ENCODE peak calls at places on chromosomes 16 and 17, in seven cellular contexts. One of them, this sample, is unnamed.
A peak's percentile ranks its signal among the peaks of the same experiment; 100 is the strongest.

GRCh38 chr17:40111221-40112128 is 10.3 kb upstream of the MSL1 start:
- DNase-seq in sigmoid colon: peak; percentile 99
- DNase-seq in upper lobe of right lung: peak; percentile 85
- DNase-seq in transverse colon: peak; percentile 91
- DNase-seq in HepG2: peak; percentile 95
- DNase-seq in cardiac fibroblast: peak; percentile 96
- DNase-seq in fibroblast of mammary gland: peak; percentile 99
- DNase-seq in this sample: no peak

GRCh38 chr17:83203073-83203471 is 123.7 kb downstream of the METRNL start:
- DNase-seq in sigmoid colon: peak; percentile 88
- DNase-seq in upper lobe of right lung: peak; percentile 81
- DNase-seq in transverse colon: peak; percentile 38
- DNase-seq in HepG2: peak; percentile 72
- DNase-seq in cardiac fibroblast: peak; percentile 98
- DNase-seq in fibroblast of mammary gland: peak; percentile 99
- DNase-seq in this sample: no peak

GRCh38 chr17:7389924-7390910 is 4.1 kb downstream of the PLSCR3 start:
- DNase-seq in sigmoid colon: no peak
- DNase-seq in upper lobe of right lung: no peak
- DNase-seq in transverse colon: no peak
- DNase-seq in HepG2: no peak
- DNase-seq in cardiac fibroblast: no peak
- DNase-seq in fibroblast of mammary gland: no peak
- DNase-seq in this sample: no peak

GRCh38 chr16:86444274-86445060 is 65.9 kb upstream of the FOXF1 start:
- DNase-seq in sigmoid colon: no peak
- DNase-seq in upper lobe of right lung: no peak
- DNase-seq in transverse colon: no peak
- DNase-seq in HepG2: no peak
- DNase-seq in cardiac fibroblast: no peak
- DNase-seq in fibroblast of mammary gland: no peak
- DNase-seq in this sample: no peak

GRCh38 chr17:20981046-20981920 is 61.5 kb downstream of the USP22 start:
- DNase-seq in sigmoid colon: no peak
- DNase-seq in upper lobe of right lung: no peak
- DNase-seq in transverse colon: no peak
- DNase-seq in HepG2: no peak
- DNase-seq in cardiac fibroblast: no peak
- DNase-seq in fibroblast of mammary gland: no peak
- DNase-seq in this sample: no peak

GRCh38 chr17:3729881-3730280 is 6.2 kb downstream of the HASPIN start:
- DNase-seq in sigmoid colon: no peak
- DNase-seq in upper lobe of right lung: no peak
- DNase-seq in transverse colon: no peak
- DNase-seq in HepG2: no peak
- DNase-seq in cardiac fibroblast: no peak
- DNase-seq in fibroblast of mammary gland: no peak
- DNase-seq in this sample: no peak

GRCh38 chr17:3845361-3845753 is 689 bp downstream of the NCBP3 start:
- DNase-seq in sigmoid colon: no peak
- DNase-seq in upper lobe of right lung: no peak
- DNase-seq in transverse colon: peak; percentile 24
- DNase-seq in HepG2: no peak
- DNase-seq in cardiac fibroblast: no peak
- DNase-seq in fibroblast of mammary gland: no peak
- DNase-seq in this sample: no peak

GRCh38 chr16:77840623-77841274 is 52.4 kb downstream of the VAT1L start:
- DNase-seq in sigmoid colon: no peak
- DNase-seq in upper lobe of right lung: no peak
- DNase-seq in transverse colon: no peak
- DNase-seq in HepG2: no peak
- DNase-seq in cardiac fibroblast: no peak
- DNase-seq in fibroblast of mammary gland: no peak
- DNase-seq in this sample: no peak

GRCh38 chr16:70725024-70725911 is 39.4 kb upstream of the MTSS2 start:
- DNase-seq in sigmoid colon: peak; percentile 92
- DNase-seq in upper lobe of right lung: peak; percentile 85
- DNase-seq in transverse colon: no peak
- DNase-seq in HepG2: peak; percentile 100
- DNase-seq in cardiac fibroblast: no peak
- DNase-seq in fibroblast of mammary gland: no peak
- DNase-seq in this sample: no peak

GRCh38 chr16:12697437-12697836 is 106.2 kb downstream of the CPPED1 start:
- DNase-seq in sigmoid colon: no peak
- DNase-seq in upper lobe of right lung: no peak
- DNase-seq in transverse colon: no peak
- DNase-seq in HepG2: no peak
- DNase-seq in cardiac fibroblast: no peak
- DNase-seq in fibroblast of mammary gland: no peak
- DNase-seq in this sample: no peak

GRCh38 chr16:12704492-12705111 is 99.1 kb downstream of the CPPED1 start:
- DNase-seq in sigmoid colon: peak; percentile 47
- DNase-seq in upper lobe of right lung: no peak
- DNase-seq in transverse colon: no peak
- DNase-seq in HepG2: no peak
- DNase-seq in cardiac fibroblast: no peak
- DNase-seq in fibroblast of mammary gland: no peak
- DNase-seq in this sample: no peak

GRCh38 chr16:12695454-12695853 is 108.2 kb downstream of the CPPED1 start:
- DNase-seq in sigmoid colon: no peak
- DNase-seq in upper lobe of right lung: no peak
- DNase-seq in transverse colon: no peak
- DNase-seq in HepG2: no peak
- DNase-seq in cardiac fibroblast: no peak
- DNase-seq in fibroblast of mammary gland: no peak
- DNase-seq in this sample: no peak

GRCh38 chr16:12703935-12704334 is 99.8 kb downstream of the CPPED1 start:
- DNase-seq in sigmoid colon: no peak
- DNase-seq in upper lobe of right lung: no peak
- DNase-seq in transverse colon: no peak
- DNase-seq in HepG2: no peak
- DNase-seq in cardiac fibroblast: no peak
- DNase-seq in fibroblast of mammary gland: peak; percentile 41
- DNase-seq in this sample: no peak

DNA sequence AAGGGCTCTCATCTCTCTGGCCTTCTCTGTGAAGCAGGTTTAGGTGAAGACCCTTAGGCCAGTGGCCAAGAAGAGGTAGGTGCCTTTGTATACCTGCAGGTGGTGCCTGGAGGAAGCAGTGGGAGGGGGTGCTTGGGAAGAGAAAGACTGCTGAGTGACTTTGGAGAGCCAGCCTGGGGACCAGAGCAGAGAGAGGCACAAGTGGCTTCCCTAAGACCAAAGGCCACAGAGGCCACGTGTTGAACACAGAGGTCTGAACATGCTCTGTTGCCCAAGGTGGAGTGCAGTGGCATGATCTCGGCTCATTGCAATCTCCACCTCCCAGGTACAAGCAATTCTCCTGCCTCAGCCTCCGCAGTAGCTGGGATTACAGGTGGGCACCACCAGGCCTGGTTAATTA is 103.5 kb downstream of the CPPED1 start:
- DNase-seq in sigmoid colon: no peak
- DNase-seq in upper lobe of right lung: no peak
- DNase-seq in transverse colon: no peak
- DNase-seq in HepG2: no peak
- DNase-seq in cardiac fibroblast: no peak
- DNase-seq in fibroblast of mammary gland: no peak
- DNase-seq in this sample: no peak
- TF ChIP-seq CTCF in sigmoid colon: no peak
- TF ChIP-seq CTCF in upper lobe of right lung: no peak
- TF ChIP-seq CTCF in transverse colon: no peak
- TF ChIP-seq CTCF in HepG2: no peak
- TF ChIP-seq CTCF in cardiac fibroblast: no peak
- TF ChIP-seq CTCF in fibroblast of mammary gland: no peak
- TF ChIP-seq CTCF in this sample: no peak

DNA sequence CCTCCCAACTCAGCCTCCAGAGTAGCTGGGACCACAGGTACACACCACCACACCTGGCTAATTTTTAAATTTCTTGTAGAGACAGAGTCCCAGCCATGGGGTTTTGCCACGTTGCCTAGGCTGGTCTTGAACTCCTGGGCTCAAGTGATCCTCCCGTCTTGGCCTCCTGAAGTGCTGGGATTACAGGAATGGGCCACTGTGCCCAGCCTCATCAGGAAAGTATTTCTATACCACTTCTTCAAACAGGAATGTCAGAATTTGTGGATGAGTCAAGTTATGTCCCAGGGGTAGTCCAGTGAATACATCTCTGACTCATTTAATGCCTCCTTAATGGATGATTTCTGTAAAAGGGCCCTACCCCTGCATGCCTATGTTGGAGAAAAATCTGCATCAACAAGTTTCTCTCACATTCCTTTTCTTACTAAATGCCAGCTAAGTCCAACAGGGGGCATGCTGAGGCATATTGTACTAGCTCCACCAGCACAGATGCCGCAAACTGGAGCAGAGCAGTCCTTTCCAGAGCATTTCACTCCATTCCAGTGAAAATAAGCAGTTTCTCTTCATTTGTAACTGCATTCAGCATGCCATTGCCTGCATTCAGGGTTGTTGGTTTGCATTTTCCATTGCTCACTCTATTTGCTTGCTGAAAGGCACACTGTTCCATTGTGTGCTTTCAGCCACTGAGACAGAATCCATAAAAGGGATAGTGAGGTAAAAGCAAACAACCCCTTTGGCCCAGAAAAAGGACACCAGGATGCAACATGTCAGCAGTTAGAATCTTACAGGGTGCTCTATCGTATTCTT is 5.3 kb upstream of the CAVIN1 start:
- DNase-seq in sigmoid colon: peak; percentile 32
- DNase-seq in upper lobe of right lung: no peak
- DNase-seq in transverse colon: peak; percentile 57
- DNase-seq in HepG2: peak; percentile 91
- DNase-seq in cardiac fibroblast: peak; percentile 99
- DNase-seq in fibroblast of mammary gland: peak; percentile 99
- DNase-seq in this sample: no peak
- TF ChIP-seq CTCF in sigmoid colon: peak; percentile 59
- TF ChIP-seq CTCF in upper lobe of right lung: peak; percentile 78
- TF ChIP-seq CTCF in transverse colon: peak; percentile 78
- TF ChIP-seq CTCF in HepG2: peak; percentile 90
- TF ChIP-seq CTCF in cardiac fibroblast: peak; percentile 82
- TF ChIP-seq CTCF in fibroblast of mammary gland: peak; percentile 90
- TF ChIP-seq CTCF in this sample: peak; percentile 88

GRCh38 chr17:45146616-45147101 is 1.6 kb upstream of the HEXIM1 start:
- DNase-seq in sigmoid colon: peak; percentile 84
- DNase-seq in upper lobe of right lung: no peak
- DNase-seq in transverse colon: peak; percentile 74
- DNase-seq in HepG2: no peak
- DNase-seq in cardiac fibroblast: peak; percentile 76
- DNase-seq in fibroblast of mammary gland: peak; percentile 79
- DNase-seq in this sample: no peak

GRCh38 chr17:45148183-45149036 is at the start of gene HEXIM1:
- DNase-seq in sigmoid colon: peak; percentile 100
- DNase-seq in upper lobe of right lung: peak; percentile 99
- DNase-seq in transverse colon: peak; percentile 99
- DNase-seq in HepG2: peak; percentile 100
- DNase-seq in cardiac fibroblast: peak; percentile 100
- DNase-seq in fibroblast of mammary gland: peak; percentile 99
- DNase-seq in this sample: peak; percentile 99

GRCh38 chr17:45149037-45149668 is 878 bp downstream of the HEXIM1 start:
- DNase-seq in sigmoid colon: peak; percentile 95
- DNase-seq in upper lobe of right lung: peak; percentile 93
- DNase-seq in transverse colon: peak; percentile 89
- DNase-seq in HepG2: peak; percentile 87
- DNase-seq in cardiac fibroblast: peak; percentile 80
- DNase-seq in fibroblast of mammary gland: peak; percentile 77
- DNase-seq in this sample: peak; percentile 97

GRCh38 chr17:45147102-45147580 is 1.1 kb upstream of the HEXIM1 start:
- DNase-seq in sigmoid colon: no peak
- DNase-seq in upper lobe of right lung: no peak
- DNase-seq in transverse colon: no peak
- DNase-seq in HepG2: no peak
- DNase-seq in cardiac fibroblast: peak; percentile 75
- DNase-seq in fibroblast of mammary gland: peak; percentile 78
- DNase-seq in this sample: peak; percentile 60

GRCh38 chr17:45147581-45148182 is 593 bp upstream of the HEXIM1 start:
- DNase-seq in sigmoid colon: peak; percentile 93
- DNase-seq in upper lobe of right lung: peak; percentile 91
- DNase-seq in transverse colon: peak; percentile 82
- DNase-seq in HepG2: peak; percentile 93
- DNase-seq in cardiac fibroblast: peak; percentile 96
- DNase-seq in fibroblast of mammary gland: peak; percentile 95
- DNase-seq in this sample: peak; percentile 92
- TF ChIP-seq CTCF in sigmoid colon: no peak
- TF ChIP-seq CTCF in upper lobe of right lung: no peak
- TF ChIP-seq CTCF in transverse colon: no peak
- TF ChIP-seq CTCF in HepG2: peak; percentile 11
- TF ChIP-seq CTCF in cardiac fibroblast: no peak
- TF ChIP-seq CTCF in fibroblast of mammary gland: no peak
- TF ChIP-seq CTCF in this sample: no peak

GRCh38 chr17:19431691-19432090 is 20.7 kb downstream of the RNF112 start:
- DNase-seq in sigmoid colon: no peak
- DNase-seq in upper lobe of right lung: no peak
- DNase-seq in transverse colon: no peak
- DNase-seq in HepG2: no peak
- DNase-seq in cardiac fibroblast: no peak
- DNase-seq in fibroblast of mammary gland: no peak
- DNase-seq in this sample: no peak

GRCh38 chr17:19433240-19433639 is 22.2 kb downstream of the RNF112 start:
- DNase-seq in sigmoid colon: no peak
- DNase-seq in upper lobe of right lung: no peak
- DNase-seq in transverse colon: no peak
- DNase-seq in HepG2: no peak
- DNase-seq in cardiac fibroblast: no peak
- DNase-seq in fibroblast of mammary gland: no peak
- DNase-seq in this sample: no peak

DNA sequence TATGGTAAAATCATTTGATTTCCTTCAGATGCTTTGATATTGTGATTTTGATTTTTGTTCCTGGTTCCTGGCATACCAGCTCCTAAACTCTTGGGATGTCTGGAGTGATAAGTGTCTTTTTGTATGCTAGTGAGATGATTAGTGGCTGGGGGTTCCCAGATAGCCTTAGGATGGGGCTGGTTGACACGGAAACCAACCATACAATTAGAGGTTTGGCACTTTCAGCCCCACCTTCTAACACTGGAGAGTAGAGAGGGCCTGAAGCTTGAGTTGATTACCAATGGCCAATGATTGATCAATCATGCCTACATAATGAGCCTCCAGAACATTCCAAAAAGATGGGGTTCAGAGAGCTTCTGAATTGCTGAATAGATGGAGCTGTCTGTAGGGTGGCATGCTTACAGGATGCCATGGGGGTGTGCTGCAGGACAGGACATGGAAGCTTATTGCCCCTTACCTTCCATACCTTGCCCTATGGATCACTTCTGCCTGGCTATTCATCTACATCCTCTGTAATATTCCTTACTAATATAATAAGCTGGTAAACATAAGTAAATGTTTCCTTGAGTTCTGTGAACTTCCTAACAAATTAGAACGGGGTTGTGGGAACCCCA is 22.8 kb downstream of the RNF112 start:
- DNase-seq in sigmoid colon: no peak
- DNase-seq in upper lobe of right lung: no peak
- DNase-seq in transverse colon: no peak
- DNase-seq in HepG2: no peak
- DNase-seq in cardiac fibroblast: no peak
- DNase-seq in fibroblast of mammary gland: no peak
- DNase-seq in this sample: no peak
- TF ChIP-seq CTCF in sigmoid colon: no peak
- TF ChIP-seq CTCF in upper lobe of right lung: no peak
- TF ChIP-seq CTCF in transverse colon: no peak
- TF ChIP-seq CTCF in HepG2: peak; percentile 11
- TF ChIP-seq CTCF in cardiac fibroblast: no peak
- TF ChIP-seq CTCF in fibroblast of mammary gland: no peak
- TF ChIP-seq CTCF in this sample: no peak